ENCODE peak calls at places on chromosome 6, in six cellular contexts. I, F, D, L, S and O are unnamed samples.

GRCh38 chr6:105794263-105794662 is 291.9 kb upstream of the PRDM1 start:
- DNase-seq in I (no peak), L (peak; percentile 35), F (no peak), D (no peak), S (no peak), O (no peak)

GRCh38 chr6:129790786-129791185 is 70.3 kb downstream of the TMEM244 start:
- DNase-seq in F (no peak), S (no peak), L (no peak), I (no peak), D (no peak), O (no peak)

GRCh38 chr6:101776919-101777350 is 383.4 kb downstream of the GRIK2 start:
- DNase-seq in L (no peak), D (no peak), S (no peak), F (no peak), I (no peak), O (no peak)

GRCh38 chr6:160917581-160917980 is 74.0 kb upstream of the MAP3K4 start:
- DNase-seq in F (no peak), I (no peak), S (no peak), D (no peak), L (no peak), O (no peak)

GRCh38 chr6:41934278-41935189 is 7.1 kb downstream of the CCND3 start:
- DNase-seq in D (no peak), S (no peak), I (no peak), F (no peak), L (no peak), O (peak; percentile 18)

GRCh38 chr6:15969236-15969778 is 159.6 kb upstream of the MYLIP start:
- DNase-seq in I (no peak), D (no peak), L (no peak), F (no peak), S (no peak), O (no peak)

GRCh38 chr6:37960139-37960935 is 140.8 kb downstream of the ZFAND3 start:
- DNase-seq in L (no peak), F (no peak), D (no peak), I (no peak), S (peak; percentile 44), O (no peak)

GRCh38 chr6:140811642-140812041 is 1321.1 kb upstream of the GJE1 start:
- DNase-seq in D (no peak), L (no peak), S (no peak), I (no peak), F (no peak), O (no peak)

GRCh38 chr6:56999049-56999448 is 44.1 kb downstream of the BEND6 start:
- DNase-seq in D (no peak), L (no peak), S (no peak), I (no peak), F (no peak), O (no peak)

GRCh38 chr6:113855500-113856010 is 1.6 kb upstream of the MARCKS start:
- DNase-seq in D (no peak), I (no peak), L (no peak), F (no peak), S (no peak), O (no peak)

GRCh38 chr6:44932651-44933091 is 395.5 kb upstream of the RUNX2 start:
- DNase-seq in D (no peak), L (no peak), F (no peak), S (no peak), I (no peak), O (no peak)

GRCh38 chr6:46215213-46215612 is 44.4 kb upstream of the ENPP5 start:
- DNase-seq in I (no peak), D (no peak), F (no peak), S (no peak), L (no peak), O (no peak)

GRCh38 chr6:56374841-56375369 is 127.5 kb upstream of the COL21A1 start:
- DNase-seq in S (no peak), F (no peak), I (no peak), D (no peak), L (no peak), O (no peak)

GRCh38 chr6:38822963-38823362 is 107.9 kb downstream of the DNAH8 start:
- DNase-seq in I (no peak), D (no peak), F (no peak), S (no peak), L (no peak), O (no peak)

GRCh38 chr6:75243333-75244062 is at the start of gene COX7A2:
- DNase-seq in I (peak; percentile 76), D (peak; percentile 82), L (peak; percentile 96), F (peak; percentile 80), S (peak; percentile 86), O (peak; percentile 95)

GRCh38 chr6:158662607-158663464 is 13.0 kb downstream of the SYTL3 start:
- DNase-seq in F (no peak), L (no peak), S (no peak), D (no peak), I (no peak), O (no peak)

GRCh38 chr6:165913676-165914570 is 250.9 kb upstream of the PDE10A start:
- DNase-seq in F (no peak), S (no peak), I (no peak), L (no peak), D (no peak), O (no peak)

GRCh38 chr6:116010400-116011095 is 50.1 kb downstream of the FRK start:
- DNase-seq in I (peak; percentile 40), F (peak; percentile 48), S (no peak), D (peak; percentile 17), L (peak; percentile 75), O (peak; percentile 14)

GRCh38 chr6:134512946-134513345 is 195.0 kb upstream of the SGK1 start:
- DNase-seq in D (no peak), S (no peak), I (no peak), L (no peak), F (no peak), O (no peak)

GRCh38 chr6:38720295-38720694 is 5.2 kb downstream of the DNAH8 start:
- DNase-seq in I (no peak), D (no peak), F (no peak), S (no peak), L (peak; percentile 25), O (no peak)

GRCh38 chr6:150633466-150633795 is 33.7 kb downstream of the PLEKHG1 start:
- DNase-seq in F (no peak), D (no peak), S (no peak), I (no peak), L (no peak), O (no peak)

GRCh38 chr6:11514672-11515071 is 22.9 kb upstream of the TMEM170B start:
- DNase-seq in F (no peak), D (no peak), I (no peak), L (no peak), S (peak; percentile 87), O (no peak)

GRCh38 chr6:157075549-157076426 is 247.5 kb downstream of the TMEM242 start:
- DNase-seq in S (peak; percentile 44), D (no peak), F (no peak), L (no peak), I (no peak), O (no peak)

GRCh38 chr6:41560440-41561192 is 14.4 kb downstream of the FOXP4 start:
- DNase-seq in L (no peak), F (peak; percentile 37), S (no peak), D (no peak), I (no peak), O (no peak)

GRCh38 chr6:15936503-15936902 is 192.4 kb upstream of the MYLIP start:
- DNase-seq in D (no peak), F (peak; percentile 21), I (no peak), S (peak; percentile 75), L (no peak), O (no peak)

GRCh38 chr6:80689700-80690099 is 583.2 kb downstream of the BCKDHB start:
- DNase-seq in L (no peak), D (no peak), S (no peak), F (no peak), I (no peak), O (no peak)

GRCh38 chr6:148251286-148251685 is 91.4 kb upstream of the SASH1 start:
- DNase-seq in D (no peak), I (no peak), S (no peak), F (no peak), L (peak; percentile 37), O (peak; percentile 25)

GRCh38 chr6:111057074-111057752 is 30.1 kb upstream of the SLC16A10 start:
- DNase-seq in I (peak; percentile 48), L (peak; percentile 32), D (no peak), F (peak; percentile 50), S (no peak), O (peak; percentile 25)
- TF ChIP-seq GABPA in I (no peak), L (no peak), D (no peak), F (no peak), S (no peak), O (no peak)

DNA sequence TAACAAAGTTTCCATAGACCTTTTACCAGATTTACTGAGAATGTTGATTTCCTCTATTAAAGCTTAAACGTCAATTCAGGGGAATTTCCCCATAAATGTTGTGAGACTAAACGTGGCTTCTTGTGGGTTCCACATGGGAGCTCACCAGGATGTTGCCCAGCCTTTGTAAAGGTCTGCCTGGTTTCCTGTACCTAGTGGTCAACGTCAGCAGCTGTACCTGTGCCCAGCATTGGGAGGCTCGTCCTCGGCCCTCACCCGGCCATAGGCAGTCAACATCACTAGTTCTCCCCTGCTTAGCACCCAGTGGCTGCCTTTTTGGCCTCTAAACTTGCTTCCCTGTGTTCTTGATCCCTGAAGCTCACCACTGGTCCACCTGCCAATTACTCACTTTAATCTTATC is 22.1 kb upstream of the CD83 start:
- DNase-seq in I (no peak), D (no peak), F (no peak), S (no peak), L (no peak), O (no peak)
- TF ChIP-seq GABPA in I (no peak), D (no peak), F (no peak), S (no peak), L (no peak), O (no peak)

DNA sequence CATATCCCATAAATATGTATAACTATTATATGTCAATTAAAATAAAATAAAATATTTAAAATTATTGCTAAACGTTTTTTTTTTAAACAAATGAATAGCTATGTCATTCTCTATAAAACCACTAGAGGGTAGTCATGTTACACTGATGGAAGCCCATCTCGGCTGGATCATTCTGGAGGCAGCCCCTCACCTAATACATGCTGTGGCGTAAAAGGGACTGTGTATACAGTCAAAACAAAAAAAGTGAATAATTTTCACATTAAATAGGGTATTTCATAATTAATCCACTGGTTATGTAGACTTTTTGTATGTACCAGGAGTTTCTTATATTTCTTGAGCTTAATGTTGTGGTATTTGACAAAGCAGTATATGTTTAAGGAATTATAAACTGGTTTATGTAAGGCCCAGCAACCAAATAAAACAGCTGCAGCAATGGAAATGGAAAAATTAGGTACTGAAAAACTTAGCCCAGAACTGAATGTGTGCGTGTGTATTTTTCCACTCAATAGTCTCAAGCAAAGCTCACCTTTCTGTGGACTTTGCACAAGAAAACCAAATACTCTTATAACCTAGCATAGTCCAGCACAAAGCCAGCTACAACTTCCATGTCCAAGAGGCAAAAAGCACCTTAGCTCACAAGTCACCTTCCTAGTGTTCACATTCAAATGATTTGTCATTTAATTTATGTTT is 81.7 kb downstream of the COL9A1 start:
- DNase-seq in S (no peak), D (no peak), F (peak; percentile 70), I (peak; percentile 68), L (peak; percentile 12), O (no peak)
- TF ChIP-seq GABPA in S (no peak), D (no peak), F (no peak), I (no peak), L (no peak), O (no peak)

GRCh38 chr6:25404693-25405169 is 125.6 kb downstream of the CARMIL1 start:
- DNase-seq in L (no peak), D (no peak), S (peak; percentile 90), I (no peak), F (no peak), O (no peak)
- TF ChIP-seq GABPA in L (no peak), D (no peak), S (peak; percentile 19), I (no peak), F (no peak), O (no peak)